ENCODE peak calls at places on chromosomes 2 and 18, in ten cellular contexts. One of them, this sample, is unnamed. For H3K9me3, the result is how much of the 10 kb centered on the place peaks cover.

GRCh38 chr2:218659988-218660358 is 490 bp downstream of the BCS1L start:
- DNase-seq in right cardiac atrium: no peak
- DNase-seq in uterus: no peak
- DNase-seq in CD4-positive, alpha-beta T cell: no peak
- DNase-seq in A549: no peak
- DNase-seq in BE2C: no peak
- DNase-seq in keratinocyte: no peak
- DNase-seq in endothelial cell of umbilical vein: no peak
- DNase-seq in upper lobe of right lung: no peak
- DNase-seq in CD8-positive, alpha-beta T cell: no peak
- DNase-seq in this sample: no peak

GRCh38 chr2:162704496-162704895 is 134.1 kb downstream of the KCNH7 start:
- DNase-seq in A549: no peak
- DNase-seq in right cardiac atrium: no peak
- DNase-seq in keratinocyte: no peak
- DNase-seq in BE2C: no peak
- DNase-seq in endothelial cell of umbilical vein: no peak
- DNase-seq in CD4-positive, alpha-beta T cell: no peak
- DNase-seq in CD8-positive, alpha-beta T cell: no peak
- DNase-seq in uterus: no peak
- DNase-seq in upper lobe of right lung: no peak
- DNase-seq in this sample: no peak

GRCh38 chr2:198296665-198297308 is 492.4 kb downstream of the PLCL1 start:
- DNase-seq in upper lobe of right lung: no peak
- DNase-seq in BE2C: peak
- DNase-seq in CD4-positive, alpha-beta T cell: peak
- DNase-seq in CD8-positive, alpha-beta T cell: peak
- DNase-seq in uterus: peak
- DNase-seq in A549: peak
- DNase-seq in endothelial cell of umbilical vein: peak
- DNase-seq in keratinocyte: no peak
- DNase-seq in right cardiac atrium: peak
- DNase-seq in this sample: peak

GRCh38 chr18:58788971-58789797 is 75.5 kb upstream of the ZNF532 start:
- DNase-seq in A549: peak
- DNase-seq in BE2C: no peak
- DNase-seq in keratinocyte: no peak
- DNase-seq in CD4-positive, alpha-beta T cell: no peak
- DNase-seq in uterus: peak
- DNase-seq in endothelial cell of umbilical vein: peak
- DNase-seq in right cardiac atrium: peak
- DNase-seq in CD8-positive, alpha-beta T cell: no peak
- DNase-seq in upper lobe of right lung: no peak
- DNase-seq in this sample: no peak

GRCh38 chr2:129892360-129892759 is 87.1 kb upstream of the RAB6C start:
- DNase-seq in A549: no peak
- DNase-seq in keratinocyte: no peak
- DNase-seq in BE2C: no peak
- DNase-seq in uterus: no peak
- DNase-seq in upper lobe of right lung: no peak
- DNase-seq in CD8-positive, alpha-beta T cell: no peak
- DNase-seq in endothelial cell of umbilical vein: no peak
- DNase-seq in right cardiac atrium: no peak
- DNase-seq in CD4-positive, alpha-beta T cell: no peak
- DNase-seq in this sample: no peak

GRCh38 chr2:160423141-160423540 is 70.5 kb downstream of the RBMS1 start:
- DNase-seq in uterus: no peak
- DNase-seq in BE2C: no peak
- DNase-seq in upper lobe of right lung: no peak
- DNase-seq in A549: no peak
- DNase-seq in right cardiac atrium: no peak
- DNase-seq in keratinocyte: no peak
- DNase-seq in CD8-positive, alpha-beta T cell: no peak
- DNase-seq in CD4-positive, alpha-beta T cell: no peak
- DNase-seq in endothelial cell of umbilical vein: no peak
- DNase-seq in this sample: no peak

GRCh38 chr18:11272516-11272915 is 123.1 kb upstream of the PIEZO2 start:
- DNase-seq in upper lobe of right lung: no peak
- DNase-seq in CD8-positive, alpha-beta T cell: no peak
- DNase-seq in endothelial cell of umbilical vein: no peak
- DNase-seq in BE2C: no peak
- DNase-seq in CD4-positive, alpha-beta T cell: no peak
- DNase-seq in keratinocyte: no peak
- DNase-seq in right cardiac atrium: no peak
- DNase-seq in uterus: no peak
- DNase-seq in A549: no peak
- DNase-seq in this sample: no peak

GRCh38 chr2:236862526-236862925 is 223.2 kb upstream of the COPS8 start:
- DNase-seq in endothelial cell of umbilical vein: no peak
- DNase-seq in upper lobe of right lung: no peak
- DNase-seq in right cardiac atrium: no peak
- DNase-seq in A549: no peak
- DNase-seq in BE2C: no peak
- DNase-seq in CD4-positive, alpha-beta T cell: no peak
- DNase-seq in uterus: no peak
- DNase-seq in keratinocyte: no peak
- DNase-seq in CD8-positive, alpha-beta T cell: peak
- DNase-seq in this sample: no peak

GRCh38 chr2:161101406-161101805 is 58.8 kb upstream of the TANK start:
- DNase-seq in keratinocyte: no peak
- DNase-seq in CD4-positive, alpha-beta T cell: no peak
- DNase-seq in A549: no peak
- DNase-seq in upper lobe of right lung: no peak
- DNase-seq in endothelial cell of umbilical vein: no peak
- DNase-seq in right cardiac atrium: no peak
- DNase-seq in uterus: no peak
- DNase-seq in CD8-positive, alpha-beta T cell: no peak
- DNase-seq in BE2C: no peak
- DNase-seq in this sample: no peak

GRCh38 chr2:62785216-62785615 is 79.7 kb downstream of the EHBP1 start:
- DNase-seq in uterus: no peak
- DNase-seq in upper lobe of right lung: no peak
- DNase-seq in right cardiac atrium: no peak
- DNase-seq in keratinocyte: no peak
- DNase-seq in CD8-positive, alpha-beta T cell: no peak
- DNase-seq in endothelial cell of umbilical vein: peak
- DNase-seq in BE2C: no peak
- DNase-seq in A549: no peak
- DNase-seq in CD4-positive, alpha-beta T cell: no peak
- DNase-seq in this sample: no peak

GRCh38 chr2:233846387-233847247 is 7.7 kb downstream of the HJURP start:
- DNase-seq in upper lobe of right lung: peak
- DNase-seq in keratinocyte: no peak
- DNase-seq in CD8-positive, alpha-beta T cell: no peak
- DNase-seq in uterus: no peak
- DNase-seq in A549: no peak
- DNase-seq in endothelial cell of umbilical vein: no peak
- DNase-seq in CD4-positive, alpha-beta T cell: no peak
- DNase-seq in BE2C: peak
- DNase-seq in right cardiac atrium: peak
- DNase-seq in this sample: no peak

GRCh38 chr2:205617905-205618304 is 64.4 kb upstream of the NRP2 start:
- DNase-seq in BE2C: no peak
- DNase-seq in endothelial cell of umbilical vein: no peak
- DNase-seq in keratinocyte: no peak
- DNase-seq in uterus: no peak
- DNase-seq in CD4-positive, alpha-beta T cell: no peak
- DNase-seq in CD8-positive, alpha-beta T cell: no peak
- DNase-seq in right cardiac atrium: no peak
- DNase-seq in A549: no peak
- DNase-seq in upper lobe of right lung: no peak
- DNase-seq in this sample: no peak

GRCh38 chr2:32752952-32753351 is 125.1 kb downstream of the TTC27 start:
- DNase-seq in A549: no peak
- DNase-seq in upper lobe of right lung: no peak
- DNase-seq in right cardiac atrium: no peak
- DNase-seq in keratinocyte: no peak
- DNase-seq in CD8-positive, alpha-beta T cell: no peak
- DNase-seq in CD4-positive, alpha-beta T cell: no peak
- DNase-seq in endothelial cell of umbilical vein: no peak
- DNase-seq in uterus: no peak
- DNase-seq in BE2C: no peak
- DNase-seq in this sample: no peak

GRCh38 chr2:157333304-157334047 is 7.9 kb upstream of the ERMN start:
- DNase-seq in uterus: no peak
- DNase-seq in upper lobe of right lung: no peak
- DNase-seq in CD4-positive, alpha-beta T cell: no peak
- DNase-seq in right cardiac atrium: no peak
- DNase-seq in BE2C: no peak
- DNase-seq in endothelial cell of umbilical vein: no peak
- DNase-seq in CD8-positive, alpha-beta T cell: no peak
- DNase-seq in A549: no peak
- DNase-seq in keratinocyte: no peak
- DNase-seq in this sample: no peak

GRCh38 chr2:128362889-128363228 is 44.2 kb upstream of the HS6ST1 start:
- DNase-seq in CD4-positive, alpha-beta T cell: no peak
- DNase-seq in uterus: no peak
- DNase-seq in A549: peak
- DNase-seq in right cardiac atrium: peak
- DNase-seq in keratinocyte: no peak
- DNase-seq in CD8-positive, alpha-beta T cell: no peak
- DNase-seq in upper lobe of right lung: peak
- DNase-seq in BE2C: no peak
- DNase-seq in endothelial cell of umbilical vein: no peak
- DNase-seq in this sample: no peak

GRCh38 chr18:14965553-14965952 is 217.6 kb downstream of the ANKRD30B start:
- DNase-seq in BE2C: no peak
- DNase-seq in CD4-positive, alpha-beta T cell: no peak
- DNase-seq in upper lobe of right lung: no peak
- DNase-seq in uterus: no peak
- DNase-seq in A549: no peak
- DNase-seq in CD8-positive, alpha-beta T cell: no peak
- DNase-seq in endothelial cell of umbilical vein: no peak
- DNase-seq in keratinocyte: no peak
- DNase-seq in right cardiac atrium: no peak
- DNase-seq in this sample: no peak

GRCh38 chr18:14969507-14969906 is 221.5 kb downstream of the ANKRD30B start:
- DNase-seq in BE2C: no peak
- DNase-seq in CD8-positive, alpha-beta T cell: no peak
- DNase-seq in keratinocyte: no peak
- DNase-seq in uterus: no peak
- DNase-seq in CD4-positive, alpha-beta T cell: no peak
- DNase-seq in A549: no peak
- DNase-seq in endothelial cell of umbilical vein: no peak
- DNase-seq in upper lobe of right lung: no peak
- DNase-seq in right cardiac atrium: no peak
- DNase-seq in this sample: no peak

GRCh38 chr18:14974088-14974487 is 226.1 kb downstream of the ANKRD30B start:
- DNase-seq in A549: no peak
- DNase-seq in upper lobe of right lung: no peak
- DNase-seq in endothelial cell of umbilical vein: no peak
- DNase-seq in CD4-positive, alpha-beta T cell: no peak
- DNase-seq in uterus: no peak
- DNase-seq in keratinocyte: no peak
- DNase-seq in right cardiac atrium: no peak
- DNase-seq in BE2C: no peak
- DNase-seq in CD8-positive, alpha-beta T cell: no peak
- DNase-seq in this sample: no peak

GRCh38 chr18:14971461-14972185 is 223.7 kb downstream of the ANKRD30B start:
- DNase-seq in CD8-positive, alpha-beta T cell: no peak
- DNase-seq in upper lobe of right lung: no peak
- DNase-seq in endothelial cell of umbilical vein: peak
- DNase-seq in keratinocyte: no peak
- DNase-seq in BE2C: no peak
- DNase-seq in A549: no peak
- DNase-seq in CD4-positive, alpha-beta T cell: no peak
- DNase-seq in right cardiac atrium: no peak
- DNase-seq in uterus: no peak
- DNase-seq in this sample: no peak

DNA sequence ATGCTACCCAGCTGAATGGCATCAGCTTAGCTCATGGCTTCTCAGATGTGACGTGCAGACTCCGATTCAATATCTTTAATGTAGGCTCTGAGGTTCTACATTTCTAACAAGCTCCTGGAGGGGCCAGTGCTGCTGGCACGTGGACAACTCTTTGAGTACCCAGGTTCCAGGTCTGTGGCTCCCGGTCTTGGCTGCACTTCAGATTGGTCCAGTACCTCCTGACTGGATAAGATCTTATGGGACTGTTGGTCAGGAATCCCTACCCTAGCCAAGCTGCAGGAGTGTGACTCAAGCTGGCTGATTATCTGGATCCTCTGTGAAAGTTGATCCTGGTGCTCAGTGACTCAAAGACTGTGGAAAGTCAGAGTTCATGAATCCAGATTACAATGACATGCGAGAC is 222.1 kb downstream of the ANKRD30B start:
- DNase-seq in endothelial cell of umbilical vein: no peak
- DNase-seq in uterus: no peak
- DNase-seq in upper lobe of right lung: no peak
- DNase-seq in right cardiac atrium: no peak
- DNase-seq in keratinocyte: no peak
- DNase-seq in CD8-positive, alpha-beta T cell: no peak
- DNase-seq in BE2C: no peak
- DNase-seq in A549: no peak
- DNase-seq in CD4-positive, alpha-beta T cell: no peak
- DNase-seq in this sample: no peak
- H3K9me3 ChIP-seq in endothelial cell of umbilical vein: under half
- H3K9me3 ChIP-seq in uterus: under half
- H3K9me3 ChIP-seq in upper lobe of right lung: under half
- H3K9me3 ChIP-seq in right cardiac atrium: under half
- H3K9me3 ChIP-seq in keratinocyte: under half
- H3K9me3 ChIP-seq in CD8-positive, alpha-beta T cell: under half
- H3K9me3 ChIP-seq in BE2C: under half
- H3K9me3 ChIP-seq in A549: under half
- H3K9me3 ChIP-seq in CD4-positive, alpha-beta T cell: under half
- H3K9me3 ChIP-seq in this sample: under half

GRCh38 chr18:60936101-60936500 is 397.1 kb upstream of the CDH20 start:
- DNase-seq in right cardiac atrium: no peak
- DNase-seq in BE2C: no peak
- DNase-seq in A549: no peak
- DNase-seq in keratinocyte: no peak
- DNase-seq in CD8-positive, alpha-beta T cell: no peak
- DNase-seq in uterus: no peak
- DNase-seq in upper lobe of right lung: no peak
- DNase-seq in endothelial cell of umbilical vein: peak
- DNase-seq in CD4-positive, alpha-beta T cell: no peak
- DNase-seq in this sample: no peak
- H3K9me3 ChIP-seq in right cardiac atrium: under half
- H3K9me3 ChIP-seq in BE2C: under half
- H3K9me3 ChIP-seq in A549: under half
- H3K9me3 ChIP-seq in keratinocyte: under half
- H3K9me3 ChIP-seq in CD8-positive, alpha-beta T cell: under half
- H3K9me3 ChIP-seq in uterus: under half
- H3K9me3 ChIP-seq in upper lobe of right lung: under half
- H3K9me3 ChIP-seq in endothelial cell of umbilical vein: under half
- H3K9me3 ChIP-seq in CD4-positive, alpha-beta T cell: under half
- H3K9me3 ChIP-seq in this sample: under half

GRCh38 chr18:46867471-46868170 is 49.7 kb downstream of the PIAS2 start:
- DNase-seq in right cardiac atrium: no peak
- DNase-seq in A549: no peak
- DNase-seq in uterus: no peak
- DNase-seq in upper lobe of right lung: no peak
- DNase-seq in endothelial cell of umbilical vein: no peak
- DNase-seq in keratinocyte: no peak
- DNase-seq in CD4-positive, alpha-beta T cell: no peak
- DNase-seq in CD8-positive, alpha-beta T cell: no peak
- DNase-seq in BE2C: no peak
- DNase-seq in this sample: no peak
- H3K9me3 ChIP-seq in right cardiac atrium: under half
- H3K9me3 ChIP-seq in A549: under half
- H3K9me3 ChIP-seq in uterus: under half
- H3K9me3 ChIP-seq in upper lobe of right lung: under half
- H3K9me3 ChIP-seq in endothelial cell of umbilical vein: under half
- H3K9me3 ChIP-seq in keratinocyte: under half
- H3K9me3 ChIP-seq in CD4-positive, alpha-beta T cell: under half
- H3K9me3 ChIP-seq in CD8-positive, alpha-beta T cell: under half
- H3K9me3 ChIP-seq in BE2C: under half
- H3K9me3 ChIP-seq in this sample: under half

GRCh38 chr2:56801770-56802169 is 618.0 kb downstream of the CCDC85A start:
- DNase-seq in uterus: no peak
- DNase-seq in upper lobe of right lung: no peak
- DNase-seq in keratinocyte: no peak
- DNase-seq in BE2C: no peak
- DNase-seq in CD8-positive, alpha-beta T cell: no peak
- DNase-seq in CD4-positive, alpha-beta T cell: no peak
- DNase-seq in right cardiac atrium: no peak
- DNase-seq in A549: no peak
- DNase-seq in endothelial cell of umbilical vein: no peak
- DNase-seq in this sample: no peak
- H3K9me3 ChIP-seq in uterus: under half
- H3K9me3 ChIP-seq in upper lobe of right lung: under half
- H3K9me3 ChIP-seq in keratinocyte: under half
- H3K9me3 ChIP-seq in BE2C: under half
- H3K9me3 ChIP-seq in CD8-positive, alpha-beta T cell: under half
- H3K9me3 ChIP-seq in CD4-positive, alpha-beta T cell: under half
- H3K9me3 ChIP-seq in right cardiac atrium: under half
- H3K9me3 ChIP-seq in A549: under half
- H3K9me3 ChIP-seq in endothelial cell of umbilical vein: under half
- H3K9me3 ChIP-seq in this sample: under half